ENCODE peak calls at places on chromosome 16, in ten cellular contexts. One of them, this sample, is unnamed.

GRCh38 chr16:84600343-84601229 is 17.3 kb downstream of the COTL1 start:
- DNase-seq in CD8-positive, alpha-beta T cell: no peak
- DNase-seq in esophagus squamous epithelium: no peak
- DNase-seq in lung: no peak
- DNase-seq in body of pancreas: no peak
- DNase-seq in left ventricle myocardium inferior: no peak
- DNase-seq in right lobe of liver: peak; percentile 21
- DNase-seq in left lung: no peak
- DNase-seq in prostate gland: no peak
- DNase-seq in heart right ventricle: no peak
- DNase-seq in this sample: peak; percentile 43

GRCh38 chr16:50326835-50327465 is 41.8 kb downstream of the BRD7 start:
- DNase-seq in CD8-positive, alpha-beta T cell: peak; percentile 34
- DNase-seq in esophagus squamous epithelium: no peak
- DNase-seq in lung: no peak
- DNase-seq in body of pancreas: no peak
- DNase-seq in left ventricle myocardium inferior: no peak
- DNase-seq in right lobe of liver: no peak
- DNase-seq in left lung: no peak
- DNase-seq in prostate gland: no peak
- DNase-seq in heart right ventricle: no peak
- DNase-seq in this sample: peak; percentile 37

GRCh38 chr16:69097425-69097824 is 8.0 kb upstream of the HAS3 start:
- DNase-seq in CD8-positive, alpha-beta T cell: no peak
- DNase-seq in esophagus squamous epithelium: no peak
- DNase-seq in lung: no peak
- DNase-seq in body of pancreas: no peak
- DNase-seq in left ventricle myocardium inferior: no peak
- DNase-seq in right lobe of liver: no peak
- DNase-seq in left lung: no peak
- DNase-seq in prostate gland: no peak
- DNase-seq in heart right ventricle: no peak
- DNase-seq in this sample: no peak

GRCh38 chr16:89315791-89316581 is 98.5 kb downstream of the ZNF778 start:
- DNase-seq in CD8-positive, alpha-beta T cell: peak; percentile 66
- DNase-seq in esophagus squamous epithelium: no peak
- DNase-seq in lung: peak; percentile 47
- DNase-seq in body of pancreas: no peak
- DNase-seq in left ventricle myocardium inferior: peak; percentile 42
- DNase-seq in right lobe of liver: no peak
- DNase-seq in left lung: peak; percentile 44
- DNase-seq in prostate gland: no peak
- DNase-seq in heart right ventricle: peak; percentile 51
- DNase-seq in this sample: peak; percentile 73

GRCh38 chr16:48963901-48964615 is 317.6 kb downstream of the CBLN1 start:
- DNase-seq in CD8-positive, alpha-beta T cell: no peak
- DNase-seq in esophagus squamous epithelium: no peak
- DNase-seq in lung: no peak
- DNase-seq in body of pancreas: no peak
- DNase-seq in left ventricle myocardium inferior: no peak
- DNase-seq in right lobe of liver: no peak
- DNase-seq in left lung: no peak
- DNase-seq in prostate gland: no peak
- DNase-seq in heart right ventricle: no peak
- DNase-seq in this sample: no peak

GRCh38 chr16:74315059-74315458 is 18.4 kb downstream of the PSMD7 start:
- DNase-seq in CD8-positive, alpha-beta T cell: no peak
- DNase-seq in esophagus squamous epithelium: no peak
- DNase-seq in lung: no peak
- DNase-seq in body of pancreas: no peak
- DNase-seq in left ventricle myocardium inferior: no peak
- DNase-seq in right lobe of liver: no peak
- DNase-seq in left lung: no peak
- DNase-seq in prostate gland: no peak
- DNase-seq in heart right ventricle: no peak
- DNase-seq in this sample: no peak

GRCh38 chr16:6804461-6804860 is 528.2 kb upstream of the RBFOX1 start:
- DNase-seq in CD8-positive, alpha-beta T cell: no peak
- DNase-seq in esophagus squamous epithelium: no peak
- DNase-seq in lung: no peak
- DNase-seq in body of pancreas: no peak
- DNase-seq in left ventricle myocardium inferior: no peak
- DNase-seq in right lobe of liver: no peak
- DNase-seq in left lung: no peak
- DNase-seq in prostate gland: no peak
- DNase-seq in heart right ventricle: no peak
- DNase-seq in this sample: no peak

GRCh38 chr16:25366078-25366477 is 108.4 kb upstream of the ZKSCAN2 start:
- DNase-seq in CD8-positive, alpha-beta T cell: no peak
- DNase-seq in esophagus squamous epithelium: no peak
- DNase-seq in lung: no peak
- DNase-seq in body of pancreas: no peak
- DNase-seq in left ventricle myocardium inferior: no peak
- DNase-seq in right lobe of liver: no peak
- DNase-seq in left lung: no peak
- DNase-seq in prostate gland: no peak
- DNase-seq in heart right ventricle: no peak
- DNase-seq in this sample: no peak

GRCh38 chr16:28298511-28298878 is 6.2 kb downstream of the SBK1 start:
- DNase-seq in CD8-positive, alpha-beta T cell: no peak
- DNase-seq in esophagus squamous epithelium: no peak
- DNase-seq in lung: peak; percentile 50
- DNase-seq in body of pancreas: no peak
- DNase-seq in left ventricle myocardium inferior: no peak
- DNase-seq in right lobe of liver: no peak
- DNase-seq in left lung: peak; percentile 58
- DNase-seq in prostate gland: no peak
- DNase-seq in heart right ventricle: no peak
- DNase-seq in this sample: peak; percentile 48

GRCh38 chr16:52912565-52913173 is 140.0 kb downstream of the CHD9NB start:
- DNase-seq in CD8-positive, alpha-beta T cell: peak; percentile 1
- DNase-seq in esophagus squamous epithelium: no peak
- DNase-seq in lung: peak; percentile 63
- DNase-seq in body of pancreas: peak; percentile 76
- DNase-seq in left ventricle myocardium inferior: peak; percentile 34
- DNase-seq in right lobe of liver: peak; percentile 65
- DNase-seq in left lung: no peak
- DNase-seq in prostate gland: peak; percentile 56
- DNase-seq in heart right ventricle: peak; percentile 33
- DNase-seq in this sample: peak; percentile 65

GRCh38 chr16:53769787-53770186 is 65.8 kb downstream of the FTO start:
- DNase-seq in CD8-positive, alpha-beta T cell: no peak
- DNase-seq in esophagus squamous epithelium: no peak
- DNase-seq in lung: no peak
- DNase-seq in body of pancreas: no peak
- DNase-seq in left ventricle myocardium inferior: no peak
- DNase-seq in right lobe of liver: no peak
- DNase-seq in left lung: no peak
- DNase-seq in prostate gland: no peak
- DNase-seq in heart right ventricle: no peak
- DNase-seq in this sample: no peak

GRCh38 chr16:8278181-8278580 is 312.1 kb downstream of the TMEM114 start:
- DNase-seq in CD8-positive, alpha-beta T cell: no peak
- DNase-seq in esophagus squamous epithelium: no peak
- DNase-seq in lung: no peak
- DNase-seq in body of pancreas: no peak
- DNase-seq in left ventricle myocardium inferior: no peak
- DNase-seq in right lobe of liver: no peak
- DNase-seq in left lung: no peak
- DNase-seq in prostate gland: no peak
- DNase-seq in heart right ventricle: no peak
- DNase-seq in this sample: no peak

DNA sequence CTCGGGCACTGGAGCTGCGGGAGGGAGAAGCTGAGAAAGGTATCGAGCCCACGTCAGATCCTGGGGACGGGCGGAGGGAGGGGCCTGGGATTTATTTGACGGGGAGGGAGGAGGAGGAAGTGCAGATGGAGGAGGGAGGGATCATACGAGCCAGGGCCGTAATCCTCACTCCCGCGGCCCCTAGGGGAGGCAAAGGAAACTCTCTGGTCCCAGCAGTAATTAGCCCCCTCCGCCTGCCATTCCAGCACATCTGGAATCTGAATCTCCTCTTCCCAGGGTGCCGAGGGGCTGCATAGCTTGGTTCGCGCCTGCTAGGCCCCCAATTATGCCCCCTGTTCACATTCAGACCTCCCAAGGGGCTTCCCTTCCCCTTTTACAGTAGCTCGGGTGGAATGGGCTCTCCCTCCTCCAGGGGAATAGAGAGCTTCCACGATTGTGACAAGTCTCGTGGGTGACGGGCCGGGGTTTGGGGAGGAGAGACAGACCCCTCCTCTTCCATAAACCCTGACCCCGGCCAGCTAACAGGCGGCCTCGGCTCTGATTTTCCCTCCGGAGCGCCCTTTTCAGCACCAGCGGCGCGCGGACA is at the start of gene SEZ6L2:
- DNase-seq in CD8-positive, alpha-beta T cell: no peak
- DNase-seq in esophagus squamous epithelium: no peak
- DNase-seq in lung: peak; percentile 79
- DNase-seq in body of pancreas: peak; percentile 87
- DNase-seq in left ventricle myocardium inferior: peak; percentile 31
- DNase-seq in right lobe of liver: peak; percentile 34
- DNase-seq in left lung: peak; percentile 84
- DNase-seq in prostate gland: peak; percentile 82
- DNase-seq in heart right ventricle: peak; percentile 81
- DNase-seq in this sample: peak; percentile 73
- TF ChIP-seq CTCF in CD8-positive, alpha-beta T cell: no peak
- TF ChIP-seq CTCF in esophagus squamous epithelium: no peak
- TF ChIP-seq CTCF in lung: no peak
- TF ChIP-seq CTCF in body of pancreas: peak; percentile 66
- TF ChIP-seq CTCF in left ventricle myocardium inferior: no peak
- TF ChIP-seq CTCF in right lobe of liver: no peak
- TF ChIP-seq CTCF in left lung: no peak
- TF ChIP-seq CTCF in prostate gland: peak; percentile 46
- TF ChIP-seq CTCF in heart right ventricle: no peak
- TF ChIP-seq CTCF in this sample: peak; percentile 43

DNA sequence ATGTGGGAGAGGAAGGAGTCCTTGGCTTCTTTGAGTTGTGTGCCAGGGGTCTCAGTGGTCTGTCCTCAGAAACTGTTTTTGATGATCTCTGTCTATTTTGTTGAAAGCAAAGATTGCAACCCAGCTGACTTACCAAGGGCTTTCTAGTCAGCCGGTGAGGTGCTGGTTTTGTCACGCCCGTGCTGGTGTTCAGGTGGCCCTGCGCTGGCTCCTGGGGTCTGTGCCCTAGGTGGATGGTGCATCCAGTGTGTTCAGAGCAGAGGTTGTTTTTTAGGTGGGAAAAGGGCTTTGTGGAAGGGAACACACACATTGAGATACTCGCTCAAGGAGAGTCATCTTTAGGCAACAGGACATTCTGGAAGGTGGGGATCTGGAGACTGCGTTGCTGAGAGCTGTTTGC is 51.0 kb downstream of the BANP start:
- DNase-seq in CD8-positive, alpha-beta T cell: no peak
- DNase-seq in esophagus squamous epithelium: no peak
- DNase-seq in lung: no peak
- DNase-seq in body of pancreas: no peak
- DNase-seq in left ventricle myocardium inferior: no peak
- DNase-seq in right lobe of liver: no peak
- DNase-seq in left lung: no peak
- DNase-seq in prostate gland: no peak
- DNase-seq in heart right ventricle: no peak
- DNase-seq in this sample: no peak
- H3K4me1 ChIP-seq in CD8-positive, alpha-beta T cell: no peaks in the 10 kb centered on the region
- H3K4me1 ChIP-seq in esophagus squamous epithelium: no peaks in the 10 kb centered on the region
- H3K4me1 ChIP-seq in lung: no peaks in the 10 kb centered on the region
- H3K4me1 ChIP-seq in body of pancreas: no peaks in the 10 kb centered on the region
- H3K4me1 ChIP-seq in left ventricle myocardium inferior: peaks cover 3% of the 10 kb centered on the region
- H3K4me1 ChIP-seq in right lobe of liver: no peaks in the 10 kb centered on the region
- H3K4me1 ChIP-seq in left lung: no peaks in the 10 kb centered on the region
- H3K4me1 ChIP-seq in prostate gland: no peaks in the 10 kb centered on the region
- H3K4me1 ChIP-seq in heart right ventricle: peaks cover 3% of the 10 kb centered on the region
- H3K4me1 ChIP-seq in this sample: no peaks in the 10 kb centered on the region

DNA sequence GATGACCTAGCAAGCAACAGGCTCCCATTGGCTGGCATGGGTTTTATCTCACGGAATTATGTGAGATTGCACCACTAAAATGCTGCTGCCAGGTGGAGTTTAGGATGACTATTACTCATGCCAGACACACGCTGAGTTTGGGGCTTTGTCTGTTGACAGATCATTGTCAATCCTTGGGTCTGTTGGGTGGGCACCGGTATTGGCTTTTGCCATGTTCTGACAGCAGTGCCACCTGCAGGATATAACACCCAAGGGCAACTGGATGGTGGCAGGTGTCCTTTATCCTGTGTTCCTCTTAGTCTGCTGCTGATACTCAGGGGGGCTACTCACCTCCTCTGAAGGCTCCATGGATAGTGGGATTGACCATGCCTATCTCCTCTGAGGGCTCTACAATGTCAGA is 221.6 kb upstream of the DYNLRB2 start:
- DNase-seq in CD8-positive, alpha-beta T cell: no peak
- DNase-seq in esophagus squamous epithelium: no peak
- DNase-seq in lung: no peak
- DNase-seq in body of pancreas: no peak
- DNase-seq in left ventricle myocardium inferior: no peak
- DNase-seq in right lobe of liver: no peak
- DNase-seq in left lung: no peak
- DNase-seq in prostate gland: no peak
- DNase-seq in heart right ventricle: no peak
- DNase-seq in this sample: no peak
- TF ChIP-seq CTCF in CD8-positive, alpha-beta T cell: no peak
- TF ChIP-seq CTCF in esophagus squamous epithelium: no peak
- TF ChIP-seq CTCF in lung: no peak
- TF ChIP-seq CTCF in body of pancreas: no peak
- TF ChIP-seq CTCF in left ventricle myocardium inferior: no peak
- TF ChIP-seq CTCF in right lobe of liver: peak; percentile 7
- TF ChIP-seq CTCF in left lung: no peak
- TF ChIP-seq CTCF in prostate gland: no peak
- TF ChIP-seq CTCF in heart right ventricle: no peak
- TF ChIP-seq CTCF in this sample: no peak

GRCh38 chr16:73047221-73047535 is 750 bp downstream of the ZFHX3 start:
- DNase-seq in CD8-positive, alpha-beta T cell: no peak
- DNase-seq in esophagus squamous epithelium: no peak
- DNase-seq in lung: no peak
- DNase-seq in body of pancreas: no peak
- DNase-seq in left ventricle myocardium inferior: no peak
- DNase-seq in right lobe of liver: no peak
- DNase-seq in left lung: no peak
- DNase-seq in prostate gland: no peak
- DNase-seq in heart right ventricle: no peak
- DNase-seq in this sample: peak; percentile 64

GRCh38 chr16:73046484-73047214 is 1.3 kb downstream of the ZFHX3 start:
- DNase-seq in CD8-positive, alpha-beta T cell: no peak
- DNase-seq in esophagus squamous epithelium: no peak
- DNase-seq in lung: no peak
- DNase-seq in body of pancreas: no peak
- DNase-seq in left ventricle myocardium inferior: no peak
- DNase-seq in right lobe of liver: no peak
- DNase-seq in left lung: no peak
- DNase-seq in prostate gland: no peak
- DNase-seq in heart right ventricle: no peak
- DNase-seq in this sample: no peak

GRCh38 chr16:73047536-73048291 is at the start of gene ZFHX3:
- DNase-seq in CD8-positive, alpha-beta T cell: peak; percentile 13
- DNase-seq in esophagus squamous epithelium: no peak
- DNase-seq in lung: peak; percentile 70
- DNase-seq in body of pancreas: peak; percentile 82
- DNase-seq in left ventricle myocardium inferior: peak; percentile 79
- DNase-seq in right lobe of liver: peak; percentile 74
- DNase-seq in left lung: peak; percentile 75
- DNase-seq in prostate gland: peak; percentile 78
- DNase-seq in heart right ventricle: peak; percentile 76
- DNase-seq in this sample: peak; percentile 65

GRCh38 chr16:73049051-73049910 is 1.4 kb upstream of the ZFHX3 start:
- DNase-seq in CD8-positive, alpha-beta T cell: no peak
- DNase-seq in esophagus squamous epithelium: no peak
- DNase-seq in lung: no peak
- DNase-seq in body of pancreas: no peak
- DNase-seq in left ventricle myocardium inferior: no peak
- DNase-seq in right lobe of liver: no peak
- DNase-seq in left lung: no peak
- DNase-seq in prostate gland: no peak
- DNase-seq in heart right ventricle: no peak
- DNase-seq in this sample: no peak

GRCh38 chr16:73048292-73049050 is 543 bp upstream of the ZFHX3 start:
- DNase-seq in CD8-positive, alpha-beta T cell: no peak
- DNase-seq in esophagus squamous epithelium: no peak
- DNase-seq in lung: peak; percentile 74
- DNase-seq in body of pancreas: peak; percentile 47
- DNase-seq in left ventricle myocardium inferior: peak; percentile 78
- DNase-seq in right lobe of liver: peak; percentile 65
- DNase-seq in left lung: peak; percentile 67
- DNase-seq in prostate gland: peak; percentile 80
- DNase-seq in heart right ventricle: peak; percentile 78
- DNase-seq in this sample: peak; percentile 24
- H3K4me1 ChIP-seq in CD8-positive, alpha-beta T cell: no peaks in the 10 kb centered on the region
- H3K4me1 ChIP-seq in esophagus squamous epithelium: peaks cover 85% of the 10 kb centered on the region
- H3K4me1 ChIP-seq in lung: peaks cover 10% of the 10 kb centered on the region
- H3K4me1 ChIP-seq in body of pancreas: peaks cover 65% of the 10 kb centered on the region
- H3K4me1 ChIP-seq in left ventricle myocardium inferior: peaks cover 87% of the 10 kb centered on the region
- H3K4me1 ChIP-seq in right lobe of liver: peaks cover 48% of the 10 kb centered on the region
- H3K4me1 ChIP-seq in left lung: peaks cover 20% of the 10 kb centered on the region
- H3K4me1 ChIP-seq in prostate gland: peaks cover 49% of the 10 kb centered on the region
- H3K4me1 ChIP-seq in heart right ventricle: peaks cover 81% of the 10 kb centered on the region
- H3K4me1 ChIP-seq in this sample: peaks cover 65% of the 10 kb centered on the region

This sample was measured in cardiac muscle cell.